ENCODE peak calls at places on chromosomes 12 and 14, in ten cellular contexts. C, K, B, N, S, U, G, E, Z and Y are unnamed samples.

GRCh38 chr14:58149196-58149595 is 2.8 kb downstream of the ARMH4 start:
- DNase-seq in S (no peak), G (no peak), K (no peak), U (no peak), Z (no peak), C (no peak), N (no peak), B (no peak), E (no peak), Y (no peak)

GRCh38 chr14:94045563-94046345 is 19.6 kb downstream of the OTUB2 start:
- DNase-seq in K (no peak), U (no peak), N (no peak), Z (no peak), E (no peak), B (no peak), G (peak; percentile 9), C (no peak), S (no peak), Y (no peak)

GRCh38 chr12:79934309-79935020 is 432 bp downstream of the PPP1R12A start:
- DNase-seq in E (peak; percentile 36), G (peak; percentile 86), B (no peak), C (peak; percentile 39), Z (peak; percentile 12), S (no peak), K (peak; percentile 67), U (peak; percentile 80), N (peak; percentile 60), Y (no peak)

GRCh38 chr14:76538648-76539008 is 162.7 kb downstream of the ESRRB start:
- DNase-seq in C (no peak), N (no peak), K (no peak), Z (no peak), S (no peak), B (no peak), U (no peak), G (no peak), E (no peak), Y (no peak)

GRCh38 chr12:122040579-122041386 is 19.1 kb downstream of the BCL7A start:
- DNase-seq in K (no peak), U (no peak), G (no peak), Z (no peak), N (no peak), C (peak; percentile 52), E (no peak), B (no peak), S (peak; percentile 72), Y (no peak)

GRCh38 chr12:108518101-108518715 is 3.1 kb downstream of the FICD start:
- DNase-seq in E (no peak), C (no peak), Z (no peak), N (no peak), K (no peak), U (no peak), B (no peak), S (no peak), G (no peak), Y (no peak)

GRCh38 chr14:23379331-23380196 is 2.7 kb downstream of the CMTM5 start:
- DNase-seq in G (no peak), U (peak; percentile 78), N (peak; percentile 83), K (peak; percentile 58), S (peak; percentile 77), Z (no peak), E (peak; percentile 17), B (peak; percentile 34), C (peak; percentile 88), Y (peak; percentile 93)

GRCh38 chr12:119902084-119902509 is 25.0 kb upstream of the CIT start:
- DNase-seq in U (no peak), N (peak; percentile 57), Z (no peak), S (peak; percentile 65), B (peak; percentile 79), K (no peak), E (peak; percentile 77), C (peak; percentile 66), G (no peak), Y (peak; percentile 65)

DNA sequence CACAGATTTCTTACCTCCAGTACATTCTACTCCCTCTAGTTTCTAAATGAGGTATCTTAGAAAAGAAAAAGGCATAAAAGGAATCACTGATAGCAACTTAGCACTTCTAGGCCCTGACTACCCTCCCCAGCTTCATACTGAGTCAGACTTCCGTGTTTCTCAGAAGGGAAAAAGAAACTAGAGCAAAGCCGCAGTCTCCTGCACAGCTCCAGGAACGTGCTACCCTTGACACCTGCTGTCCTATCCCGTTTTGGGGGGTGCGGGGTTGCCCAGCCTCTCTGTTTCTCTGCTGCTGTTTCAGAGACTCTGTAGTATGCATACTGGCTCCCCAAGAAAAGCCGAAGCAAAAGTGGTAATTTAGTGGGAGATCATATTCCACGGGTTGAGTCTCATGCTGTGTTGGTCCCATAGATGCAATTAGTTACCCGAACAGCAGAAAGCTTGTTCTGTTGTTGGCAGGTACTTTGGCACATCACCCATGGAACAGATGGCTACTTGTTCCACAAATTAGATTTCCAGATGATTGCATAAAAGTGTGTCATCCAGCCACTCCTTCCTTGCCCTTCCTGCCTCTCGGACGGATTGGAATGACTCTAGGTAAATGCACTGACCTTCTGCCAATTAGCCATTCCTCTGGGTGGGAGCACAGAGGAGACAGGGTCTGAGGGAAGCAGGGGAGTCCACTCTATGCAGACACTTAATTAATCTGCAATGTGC is 438.1 kb downstream of the FUT8 start:
- DNase-seq in G (no peak), K (no peak), B (no peak), C (no peak), S (no peak), U (no peak), N (no peak), Z (no peak), E (no peak), Y (no peak)
- H3K4me1 ChIP-seq in G (no peaks in the 10 kb centered on the region), K (no peaks in the 10 kb centered on the region), B (no peaks in the 10 kb centered on the region), C (no peaks in the 10 kb centered on the region), S (no peaks in the 10 kb centered on the region), U (no peaks in the 10 kb centered on the region), N (no peaks in the 10 kb centered on the region), Z (no peaks in the 10 kb centered on the region), E (no peaks in the 10 kb centered on the region), Y (peaks cover 40% of the 10 kb centered on the region)

DNA sequence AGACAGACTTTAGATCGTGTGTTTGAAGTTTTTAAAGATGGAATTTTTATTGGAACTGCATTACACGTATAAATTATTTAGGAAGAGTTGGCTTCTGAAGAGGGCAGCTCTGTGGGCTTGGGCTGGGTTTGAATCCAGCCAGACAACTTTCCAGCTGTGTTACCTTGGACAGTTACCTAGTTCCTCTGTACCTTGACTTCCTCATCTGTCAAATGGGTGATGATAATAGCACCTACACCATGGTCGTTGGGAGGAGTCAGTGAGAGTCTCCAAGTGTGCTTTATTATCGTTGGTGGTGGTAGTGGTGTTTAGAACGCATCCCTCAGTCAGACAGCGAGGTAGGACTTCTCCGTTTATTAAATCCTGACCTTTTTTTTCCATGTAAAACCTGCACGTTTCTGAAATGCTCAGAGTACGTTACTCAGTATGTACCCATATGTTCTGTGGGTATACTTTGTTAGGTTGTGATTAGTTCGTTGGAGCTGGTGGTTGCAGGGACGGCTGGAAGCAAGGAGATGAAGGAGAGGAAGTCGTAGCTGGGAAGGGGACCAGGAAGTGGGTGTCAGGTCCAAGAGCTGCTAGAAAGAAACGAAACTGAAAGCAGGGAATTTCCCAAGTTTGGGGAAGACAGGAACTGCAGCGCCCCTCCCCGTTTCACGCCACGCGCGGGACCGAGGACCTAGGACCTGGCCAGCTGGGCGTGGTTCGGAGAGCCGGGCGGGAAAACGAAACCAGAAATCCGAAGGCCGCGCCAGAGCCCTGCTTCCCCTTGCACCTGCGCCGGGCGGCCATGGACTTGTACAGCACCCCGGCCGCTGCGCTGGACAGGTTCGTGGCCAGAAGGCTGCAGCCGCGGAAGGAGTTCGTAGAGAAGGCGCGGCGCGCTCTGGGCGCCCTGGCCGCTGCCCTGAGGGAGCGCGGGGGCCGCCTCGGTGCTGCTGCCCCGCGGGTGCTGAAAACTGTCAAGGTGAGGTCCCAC is at the start of gene OAS3:
- DNase-seq in U (peak; percentile 93), S (peak; percentile 88), N (peak; percentile 90), Z (peak; percentile 56), E (peak; percentile 79), G (peak; percentile 93), K (peak; percentile 89), C (peak; percentile 89), B (peak; percentile 57), Y (peak; percentile 89)
- TF ChIP-seq POLR2A in U (no peak), S (peak; percentile 20), N (peak; percentile 13), Z (no peak), E (no peak), G (no peak), K (no peak), C (no peak), B (no peak), Y (peak; percentile 47)

DNA sequence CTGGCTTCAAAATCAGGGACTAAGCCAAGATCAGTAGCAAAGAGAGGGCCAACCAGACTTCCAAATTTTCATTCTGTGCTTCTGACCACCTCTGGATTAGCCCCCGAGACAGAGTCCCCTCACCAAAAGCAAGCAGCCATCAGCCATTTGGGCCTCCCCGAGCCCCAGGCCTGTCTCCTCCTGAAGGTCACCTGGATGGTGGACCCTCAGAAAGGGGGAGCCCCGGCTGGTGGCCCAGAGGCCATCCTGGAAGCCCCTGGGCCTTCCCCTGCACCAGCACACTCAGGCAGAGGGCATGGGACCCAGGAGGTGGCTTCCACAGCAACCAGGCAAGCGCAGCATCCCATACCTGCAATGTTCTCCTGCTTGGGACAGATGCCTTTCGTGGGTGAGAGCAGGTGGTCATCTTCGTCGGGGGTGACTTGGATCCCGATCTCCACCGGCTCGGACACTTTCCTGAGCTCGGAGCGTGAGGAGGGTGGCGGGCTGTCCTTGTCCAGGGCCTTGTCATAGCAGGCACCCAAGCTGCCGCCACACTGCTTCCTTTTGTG is 14.8 kb downstream of the BCL11B start:
- DNase-seq in S (no peak), U (no peak), E (no peak), C (no peak), N (no peak), B (no peak), Z (no peak), K (no peak), G (no peak), Y (no peak)
- H3K4me1 ChIP-seq in S (no peaks in the 10 kb centered on the region), U (no peaks in the 10 kb centered on the region), E (no peaks in the 10 kb centered on the region), C (no peaks in the 10 kb centered on the region), N (peaks cover 11% of the 10 kb centered on the region), B (no peaks in the 10 kb centered on the region), Z (no peaks in the 10 kb centered on the region), K (no peaks in the 10 kb centered on the region), G (peaks cover 72% of the 10 kb centered on the region), Y (no peaks in the 10 kb centered on the region)

GRCh38 chr12:14841761-14842160 is 1.6 kb downstream of the ART4 start:
- DNase-seq in K (no peak), E (peak; percentile 54), N (peak; percentile 77), B (peak; percentile 93), U (peak; percentile 68), G (peak; percentile 68), S (no peak), C (no peak), Z (peak; percentile 31), Y (peak; percentile 68)

GRCh38 chr12:14845350-14845750 is 2.0 kb upstream of the ART4 start:
- DNase-seq in B (peak; percentile 81), K (peak; percentile 49), Z (no peak), U (no peak), C (peak; percentile 50), G (no peak), E (peak; percentile 65), N (peak; percentile 51), S (no peak), Y (peak; percentile 59)

GRCh38 chr12:14842315-14842714 is 1.0 kb downstream of the ART4 start:
- DNase-seq in G (no peak), K (no peak), C (no peak), E (no peak), S (no peak), U (no peak), N (no peak), B (no peak), Z (no peak), Y (no peak)

GRCh38 chr12:14846042-14846587 is 2.8 kb upstream of the ART4 start:
- DNase-seq in K (no peak), U (no peak), C (no peak), N (no peak), Z (no peak), B (peak; percentile 73), G (no peak), E (no peak), S (no peak), Y (no peak)

DNA sequence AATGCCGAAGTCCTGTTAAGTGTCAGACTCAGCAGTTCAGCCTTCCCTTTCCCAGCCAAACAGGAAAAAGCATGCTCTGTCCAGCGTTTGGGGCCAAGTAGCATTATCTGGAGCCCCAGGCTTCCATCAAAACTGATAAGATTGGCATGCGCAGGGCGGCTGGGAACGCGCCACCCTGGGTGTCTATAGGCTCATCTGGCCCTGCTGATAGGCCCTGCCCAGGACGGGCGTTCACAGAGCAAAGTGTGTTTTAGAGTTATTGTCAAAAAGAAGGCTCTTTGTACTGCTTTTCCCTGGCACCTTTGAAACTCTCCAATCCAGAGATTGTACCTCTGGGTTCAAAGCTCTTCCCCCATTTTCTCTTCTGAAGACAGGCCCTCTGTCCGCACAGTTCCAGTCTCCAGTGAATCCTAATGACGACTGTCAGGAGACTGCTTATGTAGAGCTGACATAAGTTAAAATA is at the start of gene ART4:
- DNase-seq in B (peak; percentile 96), N (peak; percentile 33), C (no peak), K (no peak), G (no peak), E (no peak), U (peak; percentile 91), S (no peak), Z (no peak), Y (no peak)
- TF ChIP-seq POLR2A in B (peak; percentile 64), N (no peak), C (no peak), K (no peak), G (no peak), E (no peak), U (peak; percentile 78), S (no peak), Z (no peak), Y (no peak)